ENCODE peak calls at places on chromosomes 5 and 9, in seven cellular contexts. M, Q, D, I, N, U and S are unnamed samples. For H3K36me3, the result is how much of the 10 kb centered on the place peaks cover.

GRCh38 chr5:137207023-137207760 is 291.9 kb downstream of the SPOCK1 start:
- DNase-seq in Q (no peak), I (no peak), N (no peak), D (no peak), U (no peak), M (no peak), S (no peak)

GRCh38 chr5:97046270-97046982 is 96.0 kb downstream of the LIX1 start:
- DNase-seq in M (no peak), I (no peak), N (no peak), U (peak), Q (no peak), D (no peak), S (no peak)

GRCh38 chr9:13717356-13718057 is 438.0 kb upstream of the MPDZ start:
- DNase-seq in M (no peak), N (no peak), I (no peak), Q (no peak), U (no peak), D (peak), S (no peak)

GRCh38 chr9:79166005-79166404 is 405.8 kb upstream of the TLE4 start:
- DNase-seq in D (no peak), I (no peak), N (no peak), Q (no peak), M (no peak), U (no peak), S (no peak)

GRCh38 chr9:125706661-125707539 is at the start of gene MAPKAP1:
- DNase-seq in I (peak), N (peak), U (peak), D (peak), M (peak), Q (peak), S (peak)

GRCh38 chr9:113712053-113712452 is 164.1 kb upstream of the ZNF618 start:
- DNase-seq in Q (no peak), U (no peak), I (no peak), N (no peak), D (peak), M (no peak), S (no peak)

GRCh38 chr5:40619406-40619805 is 60.3 kb upstream of the PTGER4 start:
- DNase-seq in N (no peak), I (no peak), U (peak), M (no peak), Q (no peak), D (peak), S (no peak)

GRCh38 chr5:43389679-43390329 is 22.4 kb downstream of the CCL28 start:
- DNase-seq in U (peak), N (peak), D (peak), M (peak), Q (no peak), I (no peak), S (peak)

GRCh38 chr5:156527611-156528010 is 200.6 kb downstream of the SGCD start:
- DNase-seq in D (no peak), I (no peak), N (no peak), M (no peak), Q (no peak), U (no peak), S (no peak)

GRCh38 chr9:95261890-95262289 is 55.6 kb downstream of the FANCC start:
- DNase-seq in M (peak), D (peak), Q (no peak), U (no peak), I (no peak), N (no peak), S (no peak)

GRCh38 chr5:69331528-69332445 is 814 bp downstream of the CCDC125 start:
- DNase-seq in D (no peak), I (no peak), M (peak), U (no peak), Q (no peak), N (no peak), S (no peak)

GRCh38 chr5:162484095-162484494 is 416.5 kb downstream of the GABRG2 start:
- DNase-seq in M (no peak), I (no peak), U (no peak), D (no peak), N (no peak), Q (no peak), S (no peak)

GRCh38 chr9:22129134-22129533 is 120.0 kb upstream of the CDKN2B start:
- DNase-seq in N (no peak), D (peak), I (no peak), U (no peak), M (no peak), Q (no peak), S (no peak)

GRCh38 chr5:158054388-158055092 is 195.6 kb upstream of the CLINT1 start:
- DNase-seq in Q (no peak), I (no peak), N (no peak), M (no peak), D (no peak), U (no peak), S (no peak)

GRCh38 chr5:119049824-119050449 is 20.9 kb upstream of the DMXL1 start:
- DNase-seq in D (peak), I (no peak), N (no peak), U (no peak), Q (no peak), M (no peak), S (no peak)

GRCh38 chr9:134620751-134621557 is 20.6 kb upstream of the COL5A1 start:
- DNase-seq in I (peak), N (no peak), Q (peak), U (no peak), D (no peak), M (no peak), S (no peak)

GRCh38 chr5:98631311-98632054 is 142.0 kb upstream of the RGMB start:
- DNase-seq in D (peak), Q (no peak), I (no peak), N (no peak), M (no peak), U (peak), S (peak)

GRCh38 chr5:102818934-102819333 is 63.8 kb downstream of the PAM start:
- DNase-seq in U (no peak), Q (no peak), N (no peak), M (no peak), I (no peak), D (no peak), S (no peak)

GRCh38 chr9:26462213-26462612 is 430.4 kb downstream of the CAAP1 start:
- DNase-seq in D (no peak), I (no peak), Q (no peak), M (peak), N (no peak), U (peak), S (no peak)

GRCh38 chr5:120527251-120527650 is 63.2 kb downstream of the PRR16 start:
- DNase-seq in N (no peak), Q (no peak), M (no peak), I (no peak), D (no peak), U (no peak), S (no peak)

GRCh38 chr9:81070689-81071088 is 618.7 kb downstream of the TLE1 start:
- DNase-seq in N (no peak), D (no peak), M (no peak), I (no peak), Q (no peak), U (no peak), S (no peak)

GRCh38 chr5:76404694-76405306 is 1.7 kb downstream of the IQGAP2 start:
- DNase-seq in I (no peak), D (no peak), Q (no peak), N (no peak), M (no peak), U (no peak), S (no peak)

GRCh38 chr5:113325054-113325453 is 109.7 kb downstream of the TSSK1B start:
- DNase-seq in U (peak), I (no peak), Q (no peak), D (no peak), M (no peak), N (no peak), S (no peak)

DNA sequence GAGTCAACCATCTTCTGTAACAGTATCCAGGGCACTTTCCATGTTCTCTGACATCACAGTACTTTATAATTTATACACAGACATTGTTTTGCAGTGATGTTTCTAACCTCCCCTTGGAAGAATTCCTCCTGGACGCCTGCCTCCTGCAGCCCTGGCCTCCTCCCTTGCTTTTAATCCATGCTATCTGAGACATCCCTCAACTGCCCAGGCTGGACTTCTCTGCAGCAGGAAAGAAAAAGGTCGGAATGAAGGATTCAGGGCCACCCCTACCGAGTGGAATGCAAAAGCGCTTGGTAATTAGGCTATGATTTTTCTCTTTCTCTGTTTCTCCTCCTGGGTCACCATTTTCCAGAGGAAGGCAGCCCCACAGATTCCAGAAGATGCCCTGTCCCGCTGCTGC is 47.0 kb upstream of the SHC3 start:
- DNase-seq in M (no peak), N (no peak), D (no peak), U (no peak), I (no peak), Q (no peak), S (no peak)
- H3K36me3 ChIP-seq in M (under half), N (under half), D (under half), U (under half), I (under half), Q (under half), S (under half)

GRCh38 chr5:95486185-95486584 is 68.6 kb downstream of the SKIC3 start:
- DNase-seq in N (no peak), M (no peak), D (no peak), Q (no peak), I (no peak), U (no peak), S (no peak)
- H3K36me3 ChIP-seq in N (under half), M (under half), D (half or more), Q (half or more), I (under half), U (under half), S (under half)

DNA sequence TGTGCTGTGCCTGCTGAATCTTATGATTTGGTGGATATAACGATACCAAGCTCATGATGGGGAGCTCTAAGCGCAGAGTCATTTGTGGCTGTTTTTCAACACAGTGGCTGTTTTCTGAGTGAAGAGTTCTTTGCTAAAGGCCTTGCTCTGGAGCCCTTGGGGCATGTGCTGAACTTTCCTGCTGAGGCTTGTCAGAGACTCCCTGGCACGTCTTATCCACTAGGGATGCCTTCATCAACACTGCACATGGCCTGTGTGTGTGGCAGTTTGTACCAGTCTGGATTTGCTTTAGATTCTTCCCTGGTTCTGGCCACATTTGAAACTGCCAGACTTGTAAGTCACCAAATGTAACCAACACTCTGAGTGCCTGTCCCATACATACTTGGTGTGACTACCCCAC is 188.2 kb downstream of the DMRT2 start:
- DNase-seq in M (no peak), I (no peak), D (no peak), U (no peak), Q (no peak), N (no peak), S (no peak)
- H3K36me3 ChIP-seq in M (under half), I (under half), D (under half), U (under half), Q (under half), N (under half), S (under half)

DNA sequence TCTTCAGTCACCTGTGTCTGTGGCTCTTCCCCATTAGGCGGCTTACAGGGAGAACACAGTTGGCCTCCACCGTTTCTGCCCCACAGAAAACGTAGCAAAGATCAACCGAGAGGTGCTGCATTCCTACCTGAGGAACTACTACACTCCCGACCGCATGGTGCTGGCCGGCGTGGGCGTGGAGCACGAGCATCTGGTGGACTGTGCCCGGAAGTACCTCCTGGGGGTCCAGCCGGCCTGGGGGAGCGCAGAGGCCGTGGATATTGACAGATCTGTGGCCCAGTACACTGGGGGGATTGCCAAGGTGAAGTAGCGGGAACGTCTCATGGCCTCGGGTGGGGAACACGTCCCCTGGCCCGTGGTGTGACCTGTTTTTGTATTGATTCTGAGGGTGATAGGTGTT is 6.5 kb downstream of the PMPCA start:
- DNase-seq in I (no peak), N (no peak), D (no peak), Q (no peak), U (no peak), M (no peak), S (no peak)
- H3K36me3 ChIP-seq in I (under half), N (half or more), D (half or more), Q (half or more), U (under half), M (under half), S (half or more)